ENCODE peak calls at places on chromosomes 4 and X, in five cellular contexts. R is NCI-H2171, L is spleen, M is left cardiac atrium, V is transverse colon. I is an unnamed sample.
A peak's percentile ranks its signal among the peaks of the same experiment; 100 is the strongest.

GRCh38 chr4:23981328-23981727 is 91.5 kb upstream of the PPARGC1A start:
- DNase-seq in R (no peak), L (no peak), M (no peak), V (no peak), I (no peak)

GRCh38 chr4:85860066-85860465 is 385.1 kb downstream of the ARHGAP24 start:
- DNase-seq in R (no peak), L (no peak), M (no peak), V (no peak), I (no peak)

GRCh38 chr4:176575141-176575731 is 217.5 kb downstream of the VEGFC start:
- DNase-seq in R (no peak), L (no peak), M (no peak), V (no peak), I (no peak)

GRCh38 chr4:98794565-98795205 is 134.2 kb downstream of the EIF4E start:
- DNase-seq in R (no peak), L (no peak), M (no peak), V (no peak), I (no peak)

GRCh38 chr4:179663641-179664431 is 2221.6 kb upstream of the AGA start:
- DNase-seq in R (no peak), L (no peak), M (no peak), V (no peak), I (no peak)

GRCh38 chr4:166341992-166342391 is 469.0 kb downstream of the TLL1 start:
- DNase-seq in R (no peak), L (no peak), M (no peak), V (no peak), I (no peak)

GRCh38 chr4:13322681-13323101 is 161.4 kb downstream of the RAB28 start:
- DNase-seq in R (no peak), L (no peak), M (no peak), V (no peak), I (no peak)

GRCh38 chr4:154854362-154854761 is 73.3 kb downstream of the RBM46 start:
- DNase-seq in R (no peak), L (no peak), M (no peak), V (no peak), I (no peak)

GRCh38 chr4:103786014-103786413 is 66.2 kb upstream of the TACR3 start:
- DNase-seq in R (no peak), L (no peak), M (no peak), V (no peak), I (no peak)

GRCh38 chr4:39808231-39808749 is 110.4 kb downstream of the UBE2K start:
- DNase-seq in R (no peak), L (no peak), M (no peak), V (no peak), I (no peak)

GRCh38 chr4:15562114-15562513 is 92.4 kb downstream of the CC2D2A start:
- DNase-seq in R (no peak), L (no peak), M (no peak), V (no peak), I (no peak)

GRCh38 chr4:174222266-174222872 is 61.1 kb downstream of the FBXO8 start:
- DNase-seq in R (peak; percentile 1), L (no peak), M (no peak), V (no peak), I (no peak)

GRCh38 chrX:154032653-154033052 is 13.0 kb upstream of the IRAK1 start:
- DNase-seq in R (no peak), L (no peak), M (no peak), V (no peak), I (no peak)

GRCh38 chrX:29090811-29091210 is 503.6 kb downstream of the IL1RAPL1 start:
- DNase-seq in R (no peak), L (no peak), M (no peak), V (no peak), I (no peak)

GRCh38 chrX:132877954-132878536 is 80.4 kb downstream of the HS6ST2 start:
- DNase-seq in R (peak; percentile 73), L (no peak), M (no peak), V (no peak), I (no peak)

GRCh38 chrX:46770817-46771163 is 11.9 kb upstream of the SLC9A7 start:
- DNase-seq in R (no peak), L (no peak), M (no peak), V (no peak), I (no peak)

GRCh38 chrX:106774981-106775380 is 27.5 kb upstream of the TBC1D8B start:
- DNase-seq in R (no peak), L (no peak), M (no peak), V (no peak), I (no peak)

GRCh38 chr4:184506527-184507121 is 32.3 kb upstream of the IRF2 start:
- DNase-seq in R (no peak), L (peak; percentile 89), M (no peak), V (peak; percentile 38), I (no peak)

GRCh38 chr4:109864134-109864533 is 16.2 kb downstream of the LRIT3 start:
- DNase-seq in R (no peak), L (no peak), M (no peak), V (no peak), I (no peak)

GRCh38 chr4:125321709-125322362 is 7.1 kb downstream of the FAT4 start:
- DNase-seq in R (no peak), L (no peak), M (no peak), V (no peak), I (no peak)

GRCh38 chr4:86359944-86360478 is at the start of gene MAPK10:
- DNase-seq in R (no peak), L (peak; percentile 84), M (peak; percentile 70), V (peak; percentile 57), I (peak; percentile 25)